ENCODE peak calls at places on chromosomes 13 and 19, in four cellular contexts. M, W, P and F are unnamed samples.

GRCh38 chr13:99690426-99691189 is 189.3 kb downstream of the TM9SF2 start:
- DNase-seq in P (no peak), W (no peak), M (no peak), F (no peak)

GRCh38 chr13:95573226-95573625 is 20.7 kb downstream of the CLDN10 start:
- DNase-seq in W (no peak), M (no peak), P (no peak), F (no peak)

GRCh38 chr19:49861541-49862410 is 5.6 kb downstream of the PNKP start:
- DNase-seq in M (no peak), P (no peak), W (no peak), F (no peak)

GRCh38 chr13:37617162-37617561 is 18.6 kb upstream of the POSTN start:
- DNase-seq in P (no peak), W (no peak), M (no peak), F (no peak)

GRCh38 chr13:75373988-75374387 is 108.0 kb downstream of the TBC1D4 start:
- DNase-seq in W (no peak), P (no peak), M (no peak), F (no peak)

GRCh38 chr19:9309974-9310446 is 372 bp upstream of the ZNF699 start:
- DNase-seq in W (peak; percentile 42), M (peak; percentile 88), P (no peak), F (peak; percentile 93)

GRCh38 chr13:109140777-109141354 is 511.5 kb downstream of the MYO16 start:
- DNase-seq in W (no peak), P (no peak), M (no peak), F (no peak)

GRCh38 chr13:93775507-93776108 is 549.0 kb downstream of the GPC6 start:
- DNase-seq in P (no peak), W (no peak), M (no peak), F (no peak)

GRCh38 chr13:23567792-23568480 is 2.3 kb upstream of the TNFRSF19 start:
- DNase-seq in M (no peak), W (no peak), P (no peak), F (no peak)

GRCh38 chr13:112261924-112262323 is 114.2 kb upstream of the SPACA7 start:
- DNase-seq in M (no peak), W (no peak), P (no peak), F (no peak)